ENCODE peak calls at places on chromosomes 7 and 10, in five cellular contexts. One of them, this sample, is unnamed.

GRCh38 chr7:100546129-100546867 is 7.3 kb downstream of the AGFG2 start:
- DNase-seq in GM23248: no peak
- DNase-seq in PC-3: peak
- DNase-seq in neural progenitor cell: no peak
- DNase-seq in HepG2: peak
- DNase-seq in this sample: no peak

GRCh38 chr10:26437637-26438461 is at the start of gene APBB1IP:
- DNase-seq in GM23248: peak
- DNase-seq in PC-3: no peak
- DNase-seq in neural progenitor cell: peak
- DNase-seq in HepG2: no peak
- DNase-seq in this sample: peak

GRCh38 chr7:94431203-94431602 is 36.5 kb downstream of the COL1A2 start:
- DNase-seq in GM23248: peak
- DNase-seq in PC-3: no peak
- DNase-seq in neural progenitor cell: no peak
- DNase-seq in HepG2: no peak
- DNase-seq in this sample: no peak

GRCh38 chr10:8055420-8056349 is 1.2 kb downstream of the GATA3 start:
- DNase-seq in GM23248: no peak
- DNase-seq in PC-3: no peak
- DNase-seq in neural progenitor cell: no peak
- DNase-seq in HepG2: no peak
- DNase-seq in this sample: peak

GRCh38 chr7:125828153-125828690 is 898.6 kb upstream of the POT1 start:
- DNase-seq in GM23248: no peak
- DNase-seq in PC-3: peak
- DNase-seq in neural progenitor cell: no peak
- DNase-seq in HepG2: no peak
- DNase-seq in this sample: no peak

GRCh38 chr7:137835486-137836112 is 11.2 kb downstream of the DGKI start:
- DNase-seq in GM23248: no peak
- DNase-seq in PC-3: no peak
- DNase-seq in neural progenitor cell: no peak
- DNase-seq in HepG2: no peak
- DNase-seq in this sample: no peak

GRCh38 chr10:103763374-103764202 is 91.8 kb downstream of the SH3PXD2A start:
- DNase-seq in GM23248: peak
- DNase-seq in PC-3: no peak
- DNase-seq in neural progenitor cell: no peak
- DNase-seq in HepG2: no peak
- DNase-seq in this sample: peak

GRCh38 chr7:116689787-116690186 is 17.8 kb downstream of the MET start:
- DNase-seq in GM23248: peak
- DNase-seq in PC-3: peak
- DNase-seq in neural progenitor cell: no peak
- DNase-seq in HepG2: no peak
- DNase-seq in this sample: no peak

GRCh38 chr7:132118641-132119040 is 457.6 kb downstream of the PLXNA4 start:
- DNase-seq in GM23248: no peak
- DNase-seq in PC-3: no peak
- DNase-seq in neural progenitor cell: no peak
- DNase-seq in HepG2: no peak
- DNase-seq in this sample: no peak

GRCh38 chr10:58625070-58625469 is 112.4 kb downstream of the BICC1 start:
- DNase-seq in GM23248: peak
- DNase-seq in PC-3: peak
- DNase-seq in neural progenitor cell: no peak
- DNase-seq in HepG2: peak
- DNase-seq in this sample: no peak

GRCh38 chr10:70478191-70479160 is at the start of gene PALD1:
- DNase-seq in GM23248: peak
- DNase-seq in PC-3: peak
- DNase-seq in neural progenitor cell: peak
- DNase-seq in HepG2: no peak
- DNase-seq in this sample: peak

GRCh38 chr10:93749218-93749799 is 8.4 kb upstream of the LGI1 start:
- DNase-seq in GM23248: peak
- DNase-seq in PC-3: no peak
- DNase-seq in neural progenitor cell: peak
- DNase-seq in HepG2: no peak
- DNase-seq in this sample: no peak

GRCh38 chr7:80060218-80060806 is 74.3 kb upstream of the GNAI1 start:
- DNase-seq in GM23248: peak
- DNase-seq in PC-3: peak
- DNase-seq in neural progenitor cell: peak
- DNase-seq in HepG2: peak
- DNase-seq in this sample: no peak

GRCh38 chr10:87842776-87843497 is 20.4 kb downstream of the KLLN start:
- DNase-seq in GM23248: peak
- DNase-seq in PC-3: no peak
- DNase-seq in neural progenitor cell: no peak
- DNase-seq in HepG2: peak
- DNase-seq in this sample: no peak

GRCh38 chr10:34001831-34002230 is 667.4 kb upstream of the NRP1 start:
- DNase-seq in GM23248: no peak
- DNase-seq in PC-3: no peak
- DNase-seq in neural progenitor cell: no peak
- DNase-seq in HepG2: no peak
- DNase-seq in this sample: no peak

GRCh38 chr7:39565538-39565937 is 666 bp upstream of the YAE1 start:
- DNase-seq in GM23248: peak
- DNase-seq in PC-3: peak
- DNase-seq in neural progenitor cell: no peak
- DNase-seq in HepG2: peak
- DNase-seq in this sample: no peak

GRCh38 chr7:154387252-154387651 is 335.1 kb downstream of the DPP6 start:
- DNase-seq in GM23248: no peak
- DNase-seq in PC-3: no peak
- DNase-seq in neural progenitor cell: no peak
- DNase-seq in HepG2: no peak
- DNase-seq in this sample: no peak

GRCh38 chr7:1226155-1226901 is 6.3 kb upstream of the UNCX start:
- DNase-seq in GM23248: no peak
- DNase-seq in PC-3: no peak
- DNase-seq in neural progenitor cell: peak
- DNase-seq in HepG2: no peak
- DNase-seq in this sample: no peak

GRCh38 chr10:59538623-59539022 is 171.0 kb downstream of the SLC16A9 start:
- DNase-seq in GM23248: no peak
- DNase-seq in PC-3: no peak
- DNase-seq in neural progenitor cell: no peak
- DNase-seq in HepG2: no peak
- DNase-seq in this sample: no peak

GRCh38 chr10:62335326-62335725 is 38.8 kb upstream of the ZNF365 start:
- DNase-seq in GM23248: peak
- DNase-seq in PC-3: peak
- DNase-seq in neural progenitor cell: no peak
- DNase-seq in HepG2: no peak
- DNase-seq in this sample: no peak

GRCh38 chr10:130301026-130301892 is 165.1 kb downstream of the GLRX3 start:
- DNase-seq in GM23248: peak
- DNase-seq in PC-3: no peak
- DNase-seq in neural progenitor cell: no peak
- DNase-seq in HepG2: no peak
- DNase-seq in this sample: no peak

GRCh38 chr7:132720835-132721234 is 144.6 kb upstream of the PLXNA4 start:
- DNase-seq in GM23248: no peak
- DNase-seq in PC-3: no peak
- DNase-seq in neural progenitor cell: no peak
- DNase-seq in HepG2: no peak
- DNase-seq in this sample: no peak

GRCh38 chr7:73312831-73313520 is 4.3 kb upstream of the NSUN5 start:
- DNase-seq in GM23248: no peak
- DNase-seq in PC-3: no peak
- DNase-seq in neural progenitor cell: no peak
- DNase-seq in HepG2: no peak
- DNase-seq in this sample: no peak
- H2AFZ ChIP-seq in GM23248: no peak
- H2AFZ ChIP-seq in PC-3: no peak
- H2AFZ ChIP-seq in neural progenitor cell: no peak
- H2AFZ ChIP-seq in HepG2: no peak
- H2AFZ ChIP-seq in this sample: no peak

GRCh38 chr7:149839933-149840332 is 1.8 kb downstream of the ZNF862 start:
- DNase-seq in GM23248: no peak
- DNase-seq in PC-3: no peak
- DNase-seq in neural progenitor cell: no peak
- DNase-seq in HepG2: no peak
- DNase-seq in this sample: no peak
- TF ChIP-seq EZH2 in GM23248: no peak
- TF ChIP-seq EZH2 in PC-3: no peak
- TF ChIP-seq EZH2 in neural progenitor cell: no peak
- TF ChIP-seq EZH2 in HepG2: no peak
- TF ChIP-seq EZH2 in this sample: no peak

GRCh38 chr7:20797174-20798080 is 10.7 kb upstream of the SP8 start:
- DNase-seq in GM23248: no peak
- DNase-seq in PC-3: no peak
- DNase-seq in neural progenitor cell: peak
- DNase-seq in HepG2: no peak
- DNase-seq in this sample: no peak
- H3K9ac ChIP-seq in GM23248: no peak
- H3K9ac ChIP-seq in PC-3: no peak
- H3K9ac ChIP-seq in neural progenitor cell: peak
- H3K9ac ChIP-seq in HepG2: no peak
- H3K9ac ChIP-seq in this sample: no peak

DNA sequence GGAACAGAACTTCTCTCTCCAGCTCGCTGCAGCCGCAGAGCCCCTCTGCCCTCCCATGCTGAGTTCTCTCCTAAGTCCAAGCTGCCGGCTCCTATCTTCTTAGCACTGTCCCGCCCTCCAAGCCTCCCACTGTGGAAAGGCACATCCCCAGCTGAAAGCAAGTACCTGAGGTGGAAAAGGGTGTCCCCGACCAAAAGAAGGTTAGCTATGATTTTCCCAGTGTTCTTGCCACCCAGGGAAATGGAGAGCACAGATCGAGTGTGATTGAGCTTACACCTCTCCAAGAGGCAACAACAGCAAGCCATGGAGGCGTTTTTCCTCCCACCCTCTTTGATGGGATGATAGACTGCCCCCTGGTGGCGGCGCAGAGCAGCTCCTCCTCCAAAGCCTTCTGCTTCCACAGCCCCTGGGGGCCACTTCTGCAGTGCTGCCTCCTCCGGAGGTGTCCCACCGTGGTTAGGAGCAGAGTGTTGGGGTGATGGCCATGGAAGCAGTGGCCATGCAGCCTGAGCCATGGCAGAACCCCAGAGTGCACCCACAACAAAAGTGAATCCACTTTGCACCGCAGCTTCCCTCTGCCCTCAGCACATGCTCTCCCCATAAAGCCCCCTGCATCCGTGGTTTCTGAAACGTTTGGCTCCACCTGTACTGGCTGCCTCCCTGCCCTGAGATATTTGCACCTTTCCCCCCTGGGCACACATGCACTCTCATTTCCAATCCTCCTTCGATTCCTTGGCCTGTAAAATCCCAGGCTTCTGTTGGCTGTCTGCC is 143.1 kb upstream of the STK17A start:
- DNase-seq in GM23248: peak
- DNase-seq in PC-3: peak
- DNase-seq in neural progenitor cell: peak
- DNase-seq in HepG2: peak
- DNase-seq in this sample: peak
- H2AFZ ChIP-seq in GM23248: no peak
- H2AFZ ChIP-seq in PC-3: peak
- H2AFZ ChIP-seq in neural progenitor cell: peak
- H2AFZ ChIP-seq in HepG2: no peak
- H2AFZ ChIP-seq in this sample: no peak

GRCh38 chr7:122304604-122304975 is at the start of gene FEZF1:
- DNase-seq in GM23248: peak
- DNase-seq in PC-3: peak
- DNase-seq in neural progenitor cell: peak
- DNase-seq in HepG2: peak
- DNase-seq in this sample: no peak

GRCh38 chr7:122303971-122304603 is 463 bp downstream of the FEZF1 start:
- DNase-seq in GM23248: no peak
- DNase-seq in PC-3: no peak
- DNase-seq in neural progenitor cell: peak
- DNase-seq in HepG2: no peak
- DNase-seq in this sample: no peak

GRCh38 chr7:122301858-122302745 is 2.4 kb downstream of the FEZF1 start:
- DNase-seq in GM23248: peak
- DNase-seq in PC-3: no peak
- DNase-seq in neural progenitor cell: peak
- DNase-seq in HepG2: no peak
- DNase-seq in this sample: no peak

GRCh38 chr7:122302826-122303521 is 1.6 kb downstream of the FEZF1 start:
- DNase-seq in GM23248: no peak
- DNase-seq in PC-3: no peak
- DNase-seq in neural progenitor cell: no peak
- DNase-seq in HepG2: no peak
- DNase-seq in this sample: no peak

DNA sequence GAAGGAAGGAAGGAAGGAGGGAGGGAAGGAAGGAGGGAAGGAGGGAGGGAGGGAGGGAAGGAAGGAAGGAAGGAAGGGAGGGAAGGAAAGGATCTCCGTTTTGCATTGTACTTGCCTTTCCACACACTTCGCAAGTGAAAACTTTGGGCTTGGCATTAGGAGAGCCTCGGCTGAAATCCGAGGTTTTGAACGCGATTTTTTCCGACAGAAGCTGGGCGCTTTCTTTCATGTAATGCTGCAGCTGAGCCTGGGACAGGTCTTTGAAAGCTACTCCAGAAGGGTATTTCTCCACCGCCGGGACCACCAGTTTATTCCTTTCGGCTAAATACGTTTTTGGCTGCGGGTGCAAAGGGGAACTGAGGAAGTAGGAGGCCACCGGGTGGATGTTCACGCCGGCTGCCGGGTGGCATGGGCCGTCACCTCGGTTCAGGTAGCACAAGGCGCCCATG is 1.0 kb downstream of the FEZF1 start:
- DNase-seq in GM23248: no peak
- DNase-seq in PC-3: no peak
- DNase-seq in neural progenitor cell: peak
- DNase-seq in HepG2: no peak
- DNase-seq in this sample: no peak
- TF ChIP-seq EZH2 in GM23248: peak
- TF ChIP-seq EZH2 in PC-3: no peak
- TF ChIP-seq EZH2 in neural progenitor cell: no peak
- TF ChIP-seq EZH2 in HepG2: no peak
- TF ChIP-seq EZH2 in this sample: no peak

GRCh38 chr7:151254851-151255250 is 6.4 kb upstream of the SMARCD3 start:
- DNase-seq in GM23248: no peak
- DNase-seq in PC-3: no peak
- DNase-seq in neural progenitor cell: no peak
- DNase-seq in HepG2: no peak
- DNase-seq in this sample: no peak

GRCh38 chr7:151254316-151254715 is 5.8 kb upstream of the SMARCD3 start:
- DNase-seq in GM23248: no peak
- DNase-seq in PC-3: no peak
- DNase-seq in neural progenitor cell: no peak
- DNase-seq in HepG2: no peak
- DNase-seq in this sample: no peak

GRCh38 chr7:151251328-151251925 is 2.9 kb upstream of the SMARCD3 start:
- DNase-seq in GM23248: peak
- DNase-seq in PC-3: no peak
- DNase-seq in neural progenitor cell: no peak
- DNase-seq in HepG2: no peak
- DNase-seq in this sample: peak

GRCh38 chr7:151251926-151252835 is 3.7 kb upstream of the SMARCD3 start:
- DNase-seq in GM23248: peak
- DNase-seq in PC-3: peak
- DNase-seq in neural progenitor cell: peak
- DNase-seq in HepG2: no peak
- DNase-seq in this sample: no peak

GRCh38 chr7:151252961-151253691 is 4.6 kb upstream of the SMARCD3 start:
- DNase-seq in GM23248: no peak
- DNase-seq in PC-3: no peak
- DNase-seq in neural progenitor cell: peak
- DNase-seq in HepG2: no peak
- DNase-seq in this sample: no peak
- H3K9ac ChIP-seq in GM23248: peak
- H3K9ac ChIP-seq in PC-3: no peak
- H3K9ac ChIP-seq in neural progenitor cell: no peak
- H3K9ac ChIP-seq in HepG2: no peak
- H3K9ac ChIP-seq in this sample: no peak

This sample was measured in DND-41.